ENCODE peak calls at places on chromosome 10, in six cellular contexts. E, L, R, X, V and Y are unnamed samples.

GRCh38 chr10:124744047-124744687 is at the start of gene FAM53B:
- DNase-seq in E (peak; percentile 89), L (peak; percentile 62), R (peak; percentile 96), X (peak; percentile 79), V (peak; percentile 88), Y (peak; percentile 89)

GRCh38 chr10:132397671-132398565 is 918 bp downstream of the PWWP2B start:
- DNase-seq in E (peak; percentile 73), L (peak; percentile 37), R (peak; percentile 92), X (no peak), V (no peak), Y (peak; percentile 32)

GRCh38 chr10:132992433-132993215 is 50.3 kb upstream of the CFAP46 start:
- DNase-seq in E (peak; percentile 41), L (no peak), R (peak; percentile 67), X (no peak), V (no peak), Y (peak; percentile 14)

GRCh38 chr10:71156436-71156835 is 55.9 kb upstream of the UNC5B start:
- DNase-seq in E (no peak), L (no peak), R (no peak), X (no peak), V (no peak), Y (no peak)

GRCh38 chr10:7471720-7472367 is 61.0 kb upstream of the SFMBT2 start:
- DNase-seq in E (no peak), L (no peak), R (peak; percentile 86), X (no peak), V (no peak), Y (no peak)

GRCh38 chr10:67664936-67665335 is 31.1 kb downstream of the CTNNA3 start:
- DNase-seq in E (no peak), L (no peak), R (no peak), X (no peak), V (no peak), Y (no peak)

GRCh38 chr10:132443605-132443997 is 46.6 kb downstream of the PWWP2B start:
- DNase-seq in E (peak; percentile 79), L (no peak), R (peak; percentile 93), X (no peak), V (no peak), Y (no peak)

GRCh38 chr10:17088118-17088806 is 41.3 kb downstream of the CUBN start:
- DNase-seq in E (no peak), L (no peak), R (no peak), X (no peak), V (no peak), Y (no peak)

GRCh38 chr10:7957591-7957990 is 96.9 kb upstream of the GATA3 start:
- DNase-seq in E (no peak), L (no peak), R (no peak), X (no peak), V (no peak), Y (no peak)

GRCh38 chr10:1661416-1661815 is 75.9 kb downstream of the ADARB2 start:
- DNase-seq in E (no peak), L (no peak), R (no peak), X (no peak), V (no peak), Y (no peak)

GRCh38 chr10:15316144-15316543 is 54.9 kb downstream of the FAM171A1 start:
- DNase-seq in E (no peak), L (no peak), R (no peak), X (no peak), V (no peak), Y (no peak)

GRCh38 chr10:116044722-116045374 is 228.2 kb downstream of the GFRA1 start:
- DNase-seq in E (no peak), L (no peak), R (no peak), X (peak; percentile 67), V (peak; percentile 71), Y (peak; percentile 48)

GRCh38 chr10:72320676-72321247 is 34.0 kb downstream of the DNAJB12 start:
- DNase-seq in E (peak; percentile 74), L (peak; percentile 90), R (peak; percentile 89), X (peak; percentile 88), V (no peak), Y (peak; percentile 64)

GRCh38 chr10:113978802-113979201 is 64.9 kb upstream of the ADRB1 start:
- DNase-seq in E (no peak), L (no peak), R (no peak), X (no peak), V (no peak), Y (peak; percentile 37)

GRCh38 chr10:73517166-73517888 is 21.5 kb upstream of the PPP3CB start:
- DNase-seq in E (no peak), L (no peak), R (no peak), X (no peak), V (no peak), Y (no peak)

GRCh38 chr10:6065845-6066244 is 3.7 kb upstream of the IL2RA start:
- DNase-seq in E (no peak), L (no peak), R (no peak), X (no peak), V (peak; percentile 19), Y (no peak)

GRCh38 chr10:106025208-106025811 is 1139.2 kb downstream of the SORCS1 start:
- DNase-seq in E (no peak), L (no peak), R (no peak), X (no peak), V (no peak), Y (no peak)

GRCh38 chr10:132457328-132458070 is 60.5 kb downstream of the PWWP2B start:
- DNase-seq in E (peak; percentile 46), L (no peak), R (peak; percentile 79), X (no peak), V (no peak), Y (no peak)

GRCh38 chr10:3811331-3811870 is 26.4 kb upstream of the KLF6 start:
- DNase-seq in E (no peak), L (peak; percentile 70), R (no peak), X (no peak), V (no peak), Y (no peak)

GRCh38 chr10:132881186-132881920 is 61.0 kb downstream of the CFAP46 start:
- DNase-seq in E (no peak), L (no peak), R (peak; percentile 61), X (peak; percentile 8), V (no peak), Y (no peak)

GRCh38 chr10:44936314-44936975 is 23.2 kb upstream of the RASSF4 start:
- DNase-seq in E (no peak), L (no peak), R (peak; percentile 54), X (no peak), V (peak; percentile 11), Y (no peak)

GRCh38 chr10:110443239-110444008 is 54.3 kb upstream of the DUSP5 start:
- DNase-seq in E (no peak), L (no peak), R (peak; percentile 49), X (no peak), V (no peak), Y (no peak)

GRCh38 chr10:103145046-103145445 is 48.0 kb downstream of the NT5C2 start:
- DNase-seq in E (no peak), L (no peak), R (no peak), X (no peak), V (no peak), Y (no peak)

DNA sequence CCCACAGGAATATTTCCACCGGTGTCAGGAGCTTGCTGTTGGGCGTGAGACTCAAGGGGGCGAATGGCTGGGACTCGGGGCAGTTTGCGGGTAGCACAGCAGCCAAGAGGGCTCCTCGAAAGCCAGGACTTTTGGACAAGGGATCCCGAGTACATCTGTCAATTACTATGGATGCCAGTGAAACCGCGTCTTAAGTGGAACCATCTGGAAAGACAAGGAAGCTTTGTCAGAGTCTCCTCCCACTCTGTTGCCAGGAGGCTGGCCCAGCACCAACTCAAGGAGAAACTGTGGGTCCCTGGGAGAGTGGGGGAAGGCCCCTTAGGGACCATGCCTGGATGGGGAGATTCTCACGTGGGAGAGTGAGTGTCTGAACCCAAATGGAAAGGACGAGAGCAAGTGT is 57.1 kb downstream of the C10orf143 start:
- DNase-seq in E (no peak), L (no peak), R (no peak), X (no peak), V (no peak), Y (no peak)
- H3K9me3 ChIP-seq in E (peaks cover 11% of the 10 kb centered on the region), L (peaks cover 4% of the 10 kb centered on the region), R (peaks cover 17% of the 10 kb centered on the region), X (no peaks in the 10 kb centered on the region), V (peaks cover 19% of the 10 kb centered on the region), Y (peaks cover 18% of the 10 kb centered on the region)

GRCh38 chr10:589961-590680 is 99.3 kb downstream of the DIP2C start:
- DNase-seq in E (no peak), L (no peak), R (no peak), X (peak; percentile 15), V (no peak), Y (no peak)
- H3K27ac ChIP-seq in E (no peak overlapping the region), L (no peak overlapping the region), R (no peak overlapping the region), X (no peak overlapping the region), V (no peak overlapping the region), Y (no peak overlapping the region)

DNA sequence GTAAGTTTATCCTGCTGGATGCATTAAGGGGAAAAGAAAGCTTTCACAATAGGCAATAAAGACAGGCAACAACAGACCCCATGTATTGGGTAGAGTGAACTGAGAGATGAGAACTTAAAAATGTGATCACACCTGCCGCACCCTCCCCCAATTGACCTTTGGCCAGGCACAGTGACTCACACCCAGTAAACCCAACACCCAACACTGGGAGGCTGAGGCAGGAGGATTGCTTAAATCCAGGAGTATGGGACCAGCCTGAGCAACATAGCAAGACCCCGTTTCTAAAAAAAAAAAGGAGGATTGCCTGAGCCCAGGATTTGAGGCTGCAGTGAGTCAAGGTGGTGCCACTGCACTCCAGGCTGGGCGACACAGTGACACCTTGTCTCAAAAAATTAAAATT is 86.9 kb downstream of the MPP7 start:
- DNase-seq in E (no peak), L (no peak), R (no peak), X (no peak), V (no peak), Y (no peak)
- H3K4me1 ChIP-seq in E (no peaks in the 10 kb centered on the region), L (no peaks in the 10 kb centered on the region), R (no peaks in the 10 kb centered on the region), X (peaks cover 16% of the 10 kb centered on the region), V (no peaks in the 10 kb centered on the region), Y (peaks cover 2% of the 10 kb centered on the region)

GRCh38 chr10:128976886-128977285 is 490.2 kb upstream of the MGMT start:
- DNase-seq in E (no peak), L (no peak), R (peak; percentile 54), X (no peak), V (no peak), Y (no peak)

GRCh38 chr10:128979405-128979804 is 487.6 kb upstream of the MGMT start:
- DNase-seq in E (no peak), L (no peak), R (peak; percentile 62), X (no peak), V (no peak), Y (no peak)

GRCh38 chr10:128985036-128985435 is 482.0 kb upstream of the MGMT start:
- DNase-seq in E (no peak), L (no peak), R (peak; percentile 41), X (no peak), V (no peak), Y (no peak)

GRCh38 chr10:128978211-128978610 is 488.8 kb upstream of the MGMT start:
- DNase-seq in E (no peak), L (no peak), R (peak; percentile 39), X (no peak), V (no peak), Y (no peak)

DNA sequence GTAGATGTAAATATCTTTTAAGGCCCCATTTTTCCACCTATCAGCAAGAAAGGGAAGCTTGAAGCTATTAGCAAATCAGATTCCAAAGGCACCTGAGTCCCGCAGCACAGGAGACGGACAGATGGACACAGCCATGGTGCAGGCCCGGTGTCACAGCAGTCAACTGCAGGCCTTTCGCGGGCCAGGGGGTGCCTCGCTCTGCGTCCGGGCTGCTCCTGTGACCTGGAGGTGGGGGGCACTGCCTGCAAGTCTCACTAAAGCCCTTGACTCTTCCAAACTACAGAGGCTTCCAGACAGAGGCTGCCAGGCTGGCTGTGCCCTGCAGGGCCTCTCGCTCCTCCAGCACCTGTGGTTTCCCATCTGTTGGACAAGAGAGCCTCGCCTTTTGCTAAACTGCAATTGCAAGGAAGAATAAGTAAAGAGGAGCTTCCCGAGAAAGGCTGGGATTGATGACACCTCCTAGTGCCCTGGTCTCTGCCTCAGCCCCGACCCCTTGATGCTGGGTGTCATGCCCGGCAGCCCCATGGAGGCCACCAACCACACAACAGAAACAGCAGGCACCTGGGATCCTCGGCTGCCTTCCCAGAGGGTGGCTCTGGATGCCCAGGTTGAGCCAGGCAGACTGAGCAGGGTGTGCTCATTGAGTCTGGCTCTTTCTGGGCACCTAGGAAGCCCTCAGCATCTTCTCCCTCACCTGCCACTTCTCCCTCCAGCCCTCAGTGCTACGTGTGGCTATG is 484.7 kb upstream of the MGMT start:
- DNase-seq in E (no peak), L (no peak), R (peak; percentile 63), X (no peak), V (no peak), Y (no peak)
- H3K9me3 ChIP-seq in E (no peaks in the 10 kb centered on the region), L (no peaks in the 10 kb centered on the region), R (no peaks in the 10 kb centered on the region), X (no peaks in the 10 kb centered on the region), V (no peaks in the 10 kb centered on the region), Y (no peaks in the 10 kb centered on the region)